ENCODE peak calls at places on chromosomes 7 and 10, in six cellular contexts. Y is HepG2, F is K562, K is A549, B is GM12878, J is upper lobe of left lung. L is an unnamed sample.

GRCh38 chr7:42344168-42344755 is 107.3 kb upstream of the GLI3 start:
- ATAC-seq in F (no peak), B (no peak), K (no peak), J (no peak), Y (no peak), L (no peak)

GRCh38 chr7:30285531-30286284 is 1.3 kb downstream of the ZNRF2 start:
- ATAC-seq in F (peak; percentile 1), K (peak; percentile 23), J (peak; percentile 0), Y (no peak), B (no peak), L (no peak)

GRCh38 chr10:106764360-106764759 is 400.1 kb downstream of the SORCS1 start:
- ATAC-seq in Y (no peak), B (no peak), J (no peak), K (no peak), F (no peak), L (no peak)

GRCh38 chr10:28593811-28594210 is 60.9 kb downstream of the WAC start:
- ATAC-seq in Y (peak; percentile 35), F (no peak), K (no peak), B (no peak), J (no peak), L (no peak)

GRCh38 chr10:30534465-30535144 is 94.9 kb downstream of the LYZL2 start:
- ATAC-seq in J (peak; percentile 82), K (peak; percentile 41), B (peak; percentile 56), F (peak; percentile 89), Y (peak; percentile 68), L (peak; percentile 54)

GRCh38 chr7:24587853-24588252 is 14.6 kb downstream of the PALS2 start:
- ATAC-seq in B (peak; percentile 92), J (no peak), F (peak; percentile 95), K (peak; percentile 70), Y (peak; percentile 88), L (no peak)

GRCh38 chr7:98902523-98902922 is 24.2 kb downstream of the TRRAP start:
- ATAC-seq in B (no peak), J (no peak), F (no peak), K (no peak), Y (no peak), L (no peak)

GRCh38 chr10:29635711-29636144 is 957 bp upstream of the SVIL start:
- ATAC-seq in B (peak; percentile 86), K (peak; percentile 73), F (no peak), Y (peak; percentile 100), J (peak; percentile 12), L (no peak)

GRCh38 chr10:119655566-119656001 is 4.4 kb downstream of the BAG3 start:
- ATAC-seq in F (peak; percentile 43), Y (no peak), J (peak; percentile 31), K (peak; percentile 7), B (no peak), L (peak; percentile 58)

GRCh38 chr7:36795451-36796021 is 71.2 kb upstream of the AOAH start:
- ATAC-seq in J (no peak), Y (peak; percentile 88), F (no peak), B (no peak), K (peak; percentile 19), L (no peak)

GRCh38 chr10:102919237-102919959 is 1.3 kb downstream of the CNNM2 start:
- ATAC-seq in K (no peak), F (no peak), Y (peak; percentile 14), J (no peak), B (no peak), L (no peak)

GRCh38 chr7:99835189-99835588 is 7.4 kb downstream of the CYP3A43 start:
- ATAC-seq in B (no peak), K (no peak), F (peak; percentile 82), Y (no peak), J (no peak), L (no peak)

GRCh38 chr7:33039905-33040292 is 22.7 kb downstream of the NT5C3A start:
- ATAC-seq in B (peak; percentile 17), J (no peak), F (no peak), K (no peak), Y (no peak), L (no peak)

GRCh38 chr7:30168800-30169584 is 34.2 kb downstream of the MTURN start:
- ATAC-seq in F (no peak), Y (no peak), B (no peak), J (peak; percentile 56), K (peak; percentile 55), L (peak; percentile 21)

GRCh38 chr10:103843045-103843444 is 12.3 kb downstream of the SH3PXD2A start:
- ATAC-seq in B (no peak), J (no peak), Y (no peak), K (no peak), F (no peak), L (no peak)

GRCh38 chr7:88771417-88771816 is 11.9 kb downstream of the ZNF804B start:
- ATAC-seq in J (no peak), Y (no peak), F (no peak), K (no peak), B (peak; percentile 90), L (no peak)

GRCh38 chr7:41045556-41046123 is 657.2 kb downstream of the INHBA start:
- ATAC-seq in F (no peak), K (no peak), Y (no peak), J (peak; percentile 37), B (peak; percentile 77), L (no peak)

GRCh38 chr7:69722836-69723235 is 124.6 kb downstream of the AUTS2 start:
- ATAC-seq in F (no peak), J (peak; percentile 39), K (no peak), B (no peak), Y (no peak), L (peak; percentile 56)

GRCh38 chr10:79995979-79996629 is 47.2 kb upstream of the SFTPD start:
- ATAC-seq in Y (no peak), K (no peak), J (no peak), B (no peak), F (no peak), L (no peak)

GRCh38 chr7:139426258-139427028 is 57.0 kb downstream of the KLRG2 start:
- ATAC-seq in B (no peak), Y (peak; percentile 18), K (no peak), F (no peak), J (no peak), L (no peak)

GRCh38 chr7:81934596-81935301 is 164.9 kb upstream of the HGF start:
- ATAC-seq in Y (no peak), F (no peak), K (no peak), B (no peak), J (no peak), L (no peak)

GRCh38 chr10:26621889-26622681 is 75.4 kb upstream of the PDSS1 start:
- ATAC-seq in Y (peak; percentile 90), B (peak; percentile 85), K (peak; percentile 92), F (peak; percentile 83), J (peak; percentile 86), L (peak; percentile 53)

GRCh38 chr7:128959296-128959695 is 21.6 kb downstream of the IRF5 start:
- ATAC-seq in F (no peak), Y (no peak), K (no peak), B (no peak), J (no peak), L (no peak)

GRCh38 chr10:78778446-78779338 is 290.1 kb upstream of the ZMIZ1 start:
- ATAC-seq in B (no peak), K (no peak), F (no peak), Y (peak; percentile 6), J (no peak), L (no peak)

GRCh38 chr10:78776746-78777145 is 292.0 kb upstream of the ZMIZ1 start:
- ATAC-seq in F (no peak), J (no peak), B (no peak), K (no peak), Y (no peak), L (no peak)

GRCh38 chr10:78779339-78779955 is 289.3 kb upstream of the ZMIZ1 start:
- ATAC-seq in K (no peak), Y (no peak), B (no peak), J (no peak), F (no peak), L (no peak)

GRCh38 chr10:78775891-78776290 is 292.9 kb upstream of the ZMIZ1 start:
- ATAC-seq in B (no peak), K (no peak), F (no peak), Y (no peak), J (no peak), L (no peak)

GRCh38 chr10:78777466-78778256 is 291.1 kb upstream of the ZMIZ1 start:
- ATAC-seq in J (peak; percentile 64), Y (no peak), K (no peak), B (no peak), F (no peak), L (peak; percentile 79)
- TF ChIP-seq EP300 in J (no peak), Y (no peak), K (no peak), B (no peak), F (no peak), L (no peak)

GRCh38 chr7:2019693-2020511 is 212.8 kb downstream of the MAD1L1 start:
- ATAC-seq in B (peak; percentile 92), F (peak; percentile 86), K (no peak), J (peak; percentile 92), Y (no peak), L (peak; percentile 74)
- H3K4me3 ChIP-seq in B (no peak overlapping the region), F (no peak overlapping the region), K (no peak overlapping the region), J (peak overlapping the region; percentile 21), Y (no peak overlapping the region), L (no peak overlapping the region)

GRCh38 chr10:71979692-71980062 is 15.5 kb downstream of the CHST3 start:
- ATAC-seq in B (no peak), J (no peak), Y (no peak), K (no peak), F (no peak), L (no peak)

GRCh38 chr10:71981024-71981867 is 17.1 kb downstream of the CHST3 start:
- ATAC-seq in K (no peak), F (no peak), B (peak; percentile 12), Y (peak; percentile 65), J (peak; percentile 16), L (peak; percentile 24)

GRCh38 chr10:71981868-71982230 is 17.7 kb downstream of the CHST3 start:
- ATAC-seq in J (no peak), Y (no peak), K (no peak), F (no peak), B (no peak), L (no peak)

GRCh38 chr10:71978988-71979691 is 14.9 kb downstream of the CHST3 start:
- ATAC-seq in B (no peak), Y (no peak), J (no peak), K (no peak), F (no peak), L (no peak)

GRCh38 chr10:71980181-71981023 is 16.2 kb downstream of the CHST3 start:
- ATAC-seq in Y (no peak), K (no peak), F (peak; percentile 12), J (no peak), B (no peak), L (no peak)
- H3K4me1 ChIP-seq in Y (peaks cover 100% of the 10 kb centered on the region), K (peaks cover 67% of the 10 kb centered on the region), F (peaks cover 15% of the 10 kb centered on the region), J (peaks cover 81% of the 10 kb centered on the region), B (peaks cover 39% of the 10 kb centered on the region), L (peaks cover 16% of the 10 kb centered on the region)

DNA sequence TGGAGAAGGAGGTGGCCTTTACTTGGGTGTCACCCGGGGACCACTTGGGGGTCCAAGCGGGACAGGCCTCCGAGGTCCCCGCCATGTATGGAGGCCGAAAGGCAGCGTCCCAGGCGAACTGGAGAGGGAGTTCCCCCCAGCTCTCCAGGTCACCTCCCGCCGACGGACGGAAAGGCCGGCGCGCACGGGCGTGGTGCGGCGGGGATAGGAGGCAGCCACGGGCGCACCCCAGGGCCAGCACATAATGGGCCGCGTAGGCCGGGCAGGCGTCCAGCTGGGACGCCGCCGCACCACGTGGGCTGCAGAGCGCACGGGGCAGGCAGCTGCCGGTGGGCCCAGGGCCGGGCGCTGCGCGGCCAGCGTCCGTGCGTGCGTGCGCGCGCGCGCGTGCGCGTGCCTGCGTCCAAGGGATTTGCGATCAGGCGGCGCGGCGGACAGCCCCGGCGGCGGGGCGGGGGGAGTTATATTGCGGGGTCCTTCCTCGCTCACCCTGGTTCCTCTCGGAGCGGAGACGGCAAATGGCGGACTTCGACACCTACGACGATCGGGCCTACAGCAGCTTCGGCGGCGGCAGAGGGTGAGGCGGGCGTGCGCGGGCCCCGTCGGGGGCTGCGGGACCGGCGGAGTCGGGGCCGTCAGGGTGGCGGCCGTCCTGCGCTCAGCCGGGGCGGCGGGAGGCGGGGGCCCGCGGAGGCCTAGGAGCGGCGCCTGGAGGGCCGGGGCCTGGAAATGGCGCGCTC is at the start of gene EIF4H:
- ATAC-seq in B (peak; percentile 90), F (peak; percentile 93), J (peak; percentile 97), Y (peak; percentile 97), K (peak; percentile 96), L (peak; percentile 99)
- TF ChIP-seq EP300 in B (no peak), F (peak; percentile 14), J (peak; percentile 49), Y (no peak), K (no peak), L (no peak)

L was measured in gastroesophageal sphincter.